ENCODE peak calls at places on chromosome 7, in six cellular contexts. One of them, this sample, is unnamed.

GRCh38 chr7:2750054-2750453 is 62.1 kb downstream of the AMZ1 start:
- DNase-seq in A172: no peak
- DNase-seq in activated CD4-positive, alpha-beta T cell treated with anti-CD3 and anti-CD28 coated beads, Interleukin-2, amount 10 ng/mL, durations not matched to agents 7 days and 5 days: no peak
- DNase-seq in astrocyte of the spinal cord: no peak
- DNase-seq in NCI-H446: no peak
- DNase-seq in HEK293T: no peak
- DNase-seq in this sample: no peak

GRCh38 chr7:107359520-107360316 is 110.1 kb upstream of the GPR22 start:
- DNase-seq in NCI-H446: no peak
- DNase-seq in A172: no peak
- DNase-seq in HEK293T: no peak
- DNase-seq in astrocyte of the spinal cord: no peak
- DNase-seq in activated CD4-positive, alpha-beta T cell treated with anti-CD3 and anti-CD28 coated beads, Interleukin-2, amount 10 ng/mL, durations not matched to agents 7 days and 5 days: no peak
- DNase-seq in this sample: no peak

GRCh38 chr7:135147899-135148721 is at the start of gene TMEM140:
- DNase-seq in astrocyte of the spinal cord: peak; percentile 54
- DNase-seq in A172: peak; percentile 40
- DNase-seq in NCI-H446: no peak
- DNase-seq in activated CD4-positive, alpha-beta T cell treated with anti-CD3 and anti-CD28 coated beads, Interleukin-2, amount 10 ng/mL, durations not matched to agents 7 days and 5 days: peak; percentile 79
- DNase-seq in HEK293T: no peak
- DNase-seq in this sample: peak; percentile 55

GRCh38 chr7:113076703-113077102 is 9.9 kb downstream of the GPR85 start:
- DNase-seq in astrocyte of the spinal cord: no peak
- DNase-seq in A172: no peak
- DNase-seq in activated CD4-positive, alpha-beta T cell treated with anti-CD3 and anti-CD28 coated beads, Interleukin-2, amount 10 ng/mL, durations not matched to agents 7 days and 5 days: no peak
- DNase-seq in HEK293T: no peak
- DNase-seq in NCI-H446: no peak
- DNase-seq in this sample: no peak

GRCh38 chr7:134443396-134444070 is 15.4 kb downstream of the AKR1B1 start:
- DNase-seq in activated CD4-positive, alpha-beta T cell treated with anti-CD3 and anti-CD28 coated beads, Interleukin-2, amount 10 ng/mL, durations not matched to agents 7 days and 5 days: no peak
- DNase-seq in astrocyte of the spinal cord: no peak
- DNase-seq in NCI-H446: no peak
- DNase-seq in HEK293T: no peak
- DNase-seq in A172: no peak
- DNase-seq in this sample: no peak

GRCh38 chr7:20064181-20064970 is 152.8 kb downstream of the MACC1 start:
- DNase-seq in NCI-H446: peak; percentile 37
- DNase-seq in activated CD4-positive, alpha-beta T cell treated with anti-CD3 and anti-CD28 coated beads, Interleukin-2, amount 10 ng/mL, durations not matched to agents 7 days and 5 days: no peak
- DNase-seq in A172: peak; percentile 78
- DNase-seq in HEK293T: no peak
- DNase-seq in astrocyte of the spinal cord: peak; percentile 70
- DNase-seq in this sample: no peak

GRCh38 chr7:20158684-20159083 is 58.5 kb downstream of the MACC1 start:
- DNase-seq in HEK293T: no peak
- DNase-seq in activated CD4-positive, alpha-beta T cell treated with anti-CD3 and anti-CD28 coated beads, Interleukin-2, amount 10 ng/mL, durations not matched to agents 7 days and 5 days: no peak
- DNase-seq in A172: no peak
- DNase-seq in NCI-H446: no peak
- DNase-seq in astrocyte of the spinal cord: peak; percentile 37
- DNase-seq in this sample: peak; percentile 55

GRCh38 chr7:1856161-1856965 is 186.3 kb downstream of the ELFN1 start:
- DNase-seq in activated CD4-positive, alpha-beta T cell treated with anti-CD3 and anti-CD28 coated beads, Interleukin-2, amount 10 ng/mL, durations not matched to agents 7 days and 5 days: no peak
- DNase-seq in HEK293T: no peak
- DNase-seq in astrocyte of the spinal cord: no peak
- DNase-seq in A172: no peak
- DNase-seq in NCI-H446: no peak
- DNase-seq in this sample: no peak

GRCh38 chr7:45295222-45295621 is 137.6 kb downstream of the RAMP3 start:
- DNase-seq in astrocyte of the spinal cord: no peak
- DNase-seq in HEK293T: no peak
- DNase-seq in activated CD4-positive, alpha-beta T cell treated with anti-CD3 and anti-CD28 coated beads, Interleukin-2, amount 10 ng/mL, durations not matched to agents 7 days and 5 days: no peak
- DNase-seq in NCI-H446: no peak
- DNase-seq in A172: no peak
- DNase-seq in this sample: no peak

GRCh38 chr7:2522780-2523433 is 3.3 kb downstream of the LFNG start:
- DNase-seq in NCI-H446: no peak
- DNase-seq in astrocyte of the spinal cord: peak; percentile 54
- DNase-seq in A172: peak; percentile 70
- DNase-seq in HEK293T: no peak
- DNase-seq in activated CD4-positive, alpha-beta T cell treated with anti-CD3 and anti-CD28 coated beads, Interleukin-2, amount 10 ng/mL, durations not matched to agents 7 days and 5 days: peak; percentile 58
- DNase-seq in this sample: peak; percentile 68

GRCh38 chr7:130441408-130441854 is 615 bp upstream of the CEP41 start:
- DNase-seq in A172: no peak
- DNase-seq in activated CD4-positive, alpha-beta T cell treated with anti-CD3 and anti-CD28 coated beads, Interleukin-2, amount 10 ng/mL, durations not matched to agents 7 days and 5 days: no peak
- DNase-seq in HEK293T: peak; percentile 13
- DNase-seq in astrocyte of the spinal cord: no peak
- DNase-seq in NCI-H446: peak; percentile 52
- DNase-seq in this sample: peak; percentile 16

This sample was measured in adipocyte.